ENCODE peak calls at places on chromosome 7, in five cellular contexts. S is choroid plexus epithelial cell, P is psoas muscle, M is prostate gland, Y is RWPE2. Q is an unnamed sample.

GRCh38 chr7:50712527-50713356 is 70.0 kb downstream of the GRB10 start:
- DNase-seq in M (no peak), Y (no peak), P (no peak), S (no peak), Q (no peak)

GRCh38 chr7:157389951-157390730 is 53.3 kb downstream of the DNAJB6 start:
- DNase-seq in M (no peak), Y (no peak), S (peak), P (no peak), Q (no peak)

GRCh38 chr7:1640376-1641172 is 29.5 kb upstream of the ELFN1 start:
- DNase-seq in M (no peak), S (no peak), P (no peak), Y (no peak), Q (no peak)

GRCh38 chr7:143484059-143484458 is 6.4 kb downstream of the TAS2R41 start:
- DNase-seq in P (no peak), M (no peak), Y (no peak), S (peak), Q (no peak)

GRCh38 chr7:42010751-42011150 is 226.3 kb downstream of the GLI3 start:
- DNase-seq in M (no peak), Y (no peak), S (no peak), P (no peak), Q (no peak)

GRCh38 chr7:76063525-76063924 is 15.6 kb downstream of the MDH2 start:
- DNase-seq in M (peak), Y (no peak), P (no peak), S (no peak), Q (peak)

GRCh38 chr7:37920619-37921339 is at the start of gene EPDR1:
- DNase-seq in S (no peak), P (peak), Y (no peak), M (peak), Q (peak)

GRCh38 chr7:130148561-130148960 is 56.6 kb downstream of the TMEM209 start:
- DNase-seq in Y (no peak), M (no peak), S (no peak), P (no peak), Q (no peak)

GRCh38 chr7:155785536-155785935 is 26.7 kb downstream of the SHH start:
- DNase-seq in Y (no peak), M (no peak), S (peak), P (no peak), Q (no peak)

GRCh38 chr7:100688593-100688860 is 5.5 kb downstream of the GIGYF1 start:
- DNase-seq in P (no peak), S (no peak), M (no peak), Y (no peak), Q (no peak)

GRCh38 chr7:45021604-45022296 is 21.7 kb downstream of the CCM2 start:
- DNase-seq in P (no peak), Y (no peak), M (no peak), S (peak), Q (peak)

GRCh38 chr7:101137651-101138148 is 10.8 kb downstream of the SERPINE1 start:
- DNase-seq in S (no peak), Y (no peak), P (no peak), M (no peak), Q (no peak)

GRCh38 chr7:74581916-74582440 is 75.5 kb upstream of the GTF2I start:
- DNase-seq in P (no peak), M (no peak), S (no peak), Y (no peak), Q (no peak)

GRCh38 chr7:44155191-44156185 is 14.4 kb upstream of the MYL7 start:
- DNase-seq in S (no peak), P (no peak), Y (no peak), M (no peak), Q (no peak)

GRCh38 chr7:124269774-124270173 is 236.9 kb upstream of the TMEM229A start:
- DNase-seq in P (no peak), Y (no peak), S (no peak), M (no peak), Q (no peak)

GRCh38 chr7:157527686-157528085 is 190.9 kb downstream of the DNAJB6 start:
- DNase-seq in M (no peak), Y (peak), P (no peak), S (no peak), Q (no peak)

GRCh38 chr7:17153571-17153970 is 144.9 kb upstream of the AHR start:
- DNase-seq in S (peak), Y (no peak), M (no peak), P (no peak), Q (no peak)

GRCh38 chr7:22787936-22788335 is 34.7 kb downstream of the TOMM7 start:
- DNase-seq in M (no peak), Y (no peak), P (no peak), S (no peak), Q (no peak)

GRCh38 chr7:29228289-29229011 is 33.9 kb downstream of the CHN2 start:
- DNase-seq in Y (no peak), S (no peak), M (no peak), P (no peak), Q (no peak)

GRCh38 chr7:18320971-18321567 is 174.5 kb upstream of the HDAC9 start:
- DNase-seq in S (peak), P (no peak), M (no peak), Y (no peak), Q (no peak)

GRCh38 chr7:12229046-12229445 is 18.0 kb downstream of the TMEM106B start:
- DNase-seq in S (peak), Y (no peak), M (no peak), P (no peak), Q (no peak)

GRCh38 chr7:20330797-20331230 is at the start of gene ITGB8:
- DNase-seq in P (peak), M (peak), Y (peak), S (no peak), Q (peak)

GRCh38 chr7:47285860-47286491 is 295.9 kb downstream of the TNS3 start:
- DNase-seq in P (no peak), M (no peak), S (peak), Y (no peak), Q (peak)

GRCh38 chr7:37109016-37109415 is 339.6 kb downstream of the ELMO1 start:
- DNase-seq in P (no peak), S (no peak), Y (no peak), M (no peak), Q (no peak)

DNA sequence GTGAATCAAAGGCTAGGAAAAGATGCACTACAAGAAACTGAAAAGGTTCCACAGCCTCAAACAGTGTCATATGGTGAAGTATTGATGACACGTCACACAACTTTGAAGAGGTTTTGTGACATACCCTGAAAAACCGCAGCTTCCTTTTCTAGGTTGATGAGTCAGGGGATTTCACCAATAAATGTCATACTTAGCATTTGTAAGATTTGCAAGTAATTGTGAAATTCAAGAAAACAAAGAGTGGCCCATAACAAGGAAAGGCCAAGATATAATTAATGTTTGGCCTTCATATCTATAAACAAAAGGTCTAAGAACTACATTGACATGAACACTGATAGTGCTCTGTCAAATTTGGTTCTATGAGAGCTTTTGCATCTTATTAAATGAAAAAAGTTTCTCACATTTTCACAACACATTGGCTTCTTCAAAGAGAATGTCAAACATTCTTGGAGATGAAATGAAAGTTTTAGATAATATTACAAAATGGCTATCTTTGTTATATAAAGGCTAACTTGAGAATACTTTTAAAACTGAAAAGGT is 62.0 kb upstream of the NAMPT start:
- DNase-seq in Y (no peak), S (peak), M (no peak), P (no peak), Q (peak)
- H3K4me3 ChIP-seq in Y (no peak), S (no peak), M (no peak), P (no peak), Q (no peak)

DNA sequence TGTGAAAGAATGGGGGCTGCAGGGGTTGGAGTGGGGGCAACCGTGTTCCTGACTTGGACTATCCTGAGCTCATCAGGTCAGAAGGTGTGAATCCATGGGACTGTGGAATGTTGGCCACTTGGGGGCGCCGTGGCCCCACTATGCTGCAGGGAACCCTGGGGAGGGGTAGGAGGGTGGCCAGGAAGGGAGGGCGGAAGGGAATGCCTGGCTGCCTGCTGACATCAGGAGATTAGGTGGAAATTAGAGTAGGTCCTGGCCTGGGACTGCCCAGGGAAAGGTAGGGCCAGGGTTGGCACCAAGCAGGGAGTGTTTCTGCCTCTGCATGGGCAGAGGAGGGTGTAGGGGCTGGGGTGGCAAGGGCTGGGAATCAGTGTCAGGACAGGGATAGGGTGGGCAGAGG is 65.8 kb upstream of the PRSS58 start:
- DNase-seq in M (no peak), Y (no peak), P (peak), S (peak), Q (no peak)
- H3K4me3 ChIP-seq in M (no peak), Y (no peak), P (no peak), S (no peak), Q (no peak)

DNA sequence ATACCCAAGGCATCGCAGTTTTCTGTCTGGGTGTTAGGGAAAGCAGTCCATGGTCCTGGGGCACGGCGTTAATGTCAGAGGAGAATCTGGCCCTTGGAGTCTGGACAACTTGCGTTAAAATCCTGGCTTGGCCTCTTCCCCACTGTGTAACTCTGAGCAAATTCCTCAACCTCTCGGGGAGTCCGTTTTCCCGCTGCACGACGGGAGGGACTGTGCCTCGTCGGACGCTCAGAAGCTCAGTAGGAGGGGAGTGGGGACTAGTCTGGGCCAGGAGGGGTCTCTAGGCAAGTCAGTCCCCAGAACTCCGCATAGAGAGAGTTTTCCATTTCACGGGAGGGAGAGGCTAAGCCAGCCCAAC is 6.6 kb upstream of the EVX1 start:
- DNase-seq in P (no peak), M (no peak), Y (no peak), S (no peak), Q (no peak)
- H3K4me3 ChIP-seq in P (peak), M (peak), Y (peak), S (no peak), Q (no peak)

GRCh38 chr7:107932851-107933250 is 41.9 kb downstream of the DLD start:
- DNase-seq in P (no peak), M (no peak), Y (no peak), S (no peak), Q (no peak)
- H3K4me3 ChIP-seq in P (no peak), M (no peak), Y (no peak), S (no peak), Q (no peak)

GRCh38 chr7:78768859-78769258 is 684.6 kb downstream of the MAGI2 start:
- DNase-seq in P (no peak), Y (no peak), S (peak), M (no peak), Q (no peak)
- H3K4me3 ChIP-seq in P (peak), Y (no peak), S (no peak), M (peak), Q (no peak)